ENCODE peak calls at places on chromosomes 7 and 10, in six cellular contexts. A, Q, N, O, P and I are unnamed samples.

GRCh38 chr10:102963237-102963886 is 45.3 kb downstream of the CNNM2 start:
- DNase-seq in A (no peak), Q (no peak), N (no peak), O (no peak), P (no peak), I (no peak)

GRCh38 chr10:107747851-107748250 is 583.3 kb upstream of the SORCS1 start:
- DNase-seq in A (no peak), Q (no peak), N (no peak), O (no peak), P (no peak), I (no peak)

GRCh38 chr7:3095046-3095445 is 51.4 kb upstream of the CARD11 start:
- DNase-seq in A (peak; percentile 61), Q (peak; percentile 38), N (no peak), O (no peak), P (no peak), I (no peak)

GRCh38 chr7:155693826-155694225 is 49.4 kb downstream of the RBM33 start:
- DNase-seq in A (no peak), Q (no peak), N (no peak), O (no peak), P (no peak), I (no peak)

GRCh38 chr10:43674546-43675205 is 26.0 kb upstream of the ZNF32 start:
- DNase-seq in A (no peak), Q (no peak), N (no peak), O (no peak), P (no peak), I (no peak)

GRCh38 chr10:49768329-49768728 is 6.2 kb upstream of the OGDHL start:
- DNase-seq in A (no peak), Q (no peak), N (no peak), O (no peak), P (no peak), I (no peak)

GRCh38 chr7:12930534-12930933 is 243.1 kb downstream of the ARL4A start:
- DNase-seq in A (no peak), Q (no peak), N (no peak), O (no peak), P (no peak), I (no peak)

GRCh38 chr10:77801474-77802238 is 124.9 kb downstream of the DLG5 start:
- DNase-seq in A (peak; percentile 2), Q (peak; percentile 87), N (peak; percentile 9), O (no peak), P (no peak), I (no peak)

GRCh38 chr10:128843972-128844371 is 623.1 kb upstream of the MGMT start:
- DNase-seq in A (no peak), Q (no peak), N (no peak), O (no peak), P (no peak), I (no peak)

GRCh38 chr10:3295501-3296005 is 123.0 kb upstream of the PITRM1 start:
- DNase-seq in A (no peak), Q (no peak), N (no peak), O (no peak), P (no peak), I (no peak)

GRCh38 chr7:77308792-77309191 is 107.4 kb downstream of the GSAP start:
- DNase-seq in A (no peak), Q (no peak), N (no peak), O (no peak), P (no peak), I (peak; percentile 22)

GRCh38 chr7:18958627-18959026 is 158.8 kb downstream of the TWIST1 start:
- DNase-seq in A (no peak), Q (no peak), N (no peak), O (no peak), P (no peak), I (no peak)

GRCh38 chr7:106346167-106346677 is 61.4 kb upstream of the NAMPT start:
- DNase-seq in A (no peak), Q (no peak), N (no peak), O (no peak), P (no peak), I (no peak)

GRCh38 chr10:58755688-58756087 is 243.0 kb downstream of the BICC1 start:
- DNase-seq in A (no peak), Q (peak; percentile 9), N (no peak), O (no peak), P (no peak), I (no peak)

GRCh38 chr7:112292162-112292561 is 85.7 kb downstream of the ZNF277 start:
- DNase-seq in A (no peak), Q (no peak), N (no peak), O (no peak), P (no peak), I (no peak)

GRCh38 chr7:8261711-8262695 is at the start of gene ICA1:
- DNase-seq in A (no peak), Q (peak; percentile 43), N (peak; percentile 68), O (peak; percentile 80), P (peak; percentile 71), I (peak; percentile 93)

GRCh38 chr10:12801214-12802087 is 200.1 kb downstream of the CCDC3 start:
- DNase-seq in A (no peak), Q (no peak), N (no peak), O (no peak), P (no peak), I (no peak)

GRCh38 chr7:112207106-112207592 is 654 bp downstream of the ZNF277 start:
- DNase-seq in A (no peak), Q (no peak), N (no peak), O (no peak), P (no peak), I (no peak)

GRCh38 chr10:101585841-101586240 is 2.2 kb downstream of the POLL start:
- DNase-seq in A (no peak), Q (no peak), N (no peak), O (no peak), P (no peak), I (no peak)

GRCh38 chr10:4663162-4663992 is 162.6 kb upstream of the AKR1E2 start:
- DNase-seq in A (no peak), Q (peak; percentile 41), N (peak; percentile 83), O (peak; percentile 82), P (peak; percentile 33), I (peak; percentile 50)

GRCh38 chr7:137591444-137591843 is 247.9 kb upstream of the PTN start:
- DNase-seq in A (no peak), Q (no peak), N (no peak), O (no peak), P (no peak), I (no peak)

GRCh38 chr10:72085864-72086465 is 2.4 kb downstream of the SPOCK2 start:
- DNase-seq in A (no peak), Q (no peak), N (no peak), O (no peak), P (no peak), I (no peak)

GRCh38 chr10:72084094-72084459 is 4.3 kb downstream of the SPOCK2 start:
- DNase-seq in A (peak; percentile 73), Q (no peak), N (no peak), O (no peak), P (no peak), I (no peak)

GRCh38 chr10:72086466-72087391 is 1.6 kb downstream of the SPOCK2 start:
- DNase-seq in A (peak; percentile 68), Q (peak; percentile 87), N (peak; percentile 48), O (no peak), P (no peak), I (no peak)

GRCh38 chr10:72083234-72084093 is 4.9 kb downstream of the SPOCK2 start:
- DNase-seq in A (no peak), Q (no peak), N (no peak), O (no peak), P (no peak), I (no peak)

DNA sequence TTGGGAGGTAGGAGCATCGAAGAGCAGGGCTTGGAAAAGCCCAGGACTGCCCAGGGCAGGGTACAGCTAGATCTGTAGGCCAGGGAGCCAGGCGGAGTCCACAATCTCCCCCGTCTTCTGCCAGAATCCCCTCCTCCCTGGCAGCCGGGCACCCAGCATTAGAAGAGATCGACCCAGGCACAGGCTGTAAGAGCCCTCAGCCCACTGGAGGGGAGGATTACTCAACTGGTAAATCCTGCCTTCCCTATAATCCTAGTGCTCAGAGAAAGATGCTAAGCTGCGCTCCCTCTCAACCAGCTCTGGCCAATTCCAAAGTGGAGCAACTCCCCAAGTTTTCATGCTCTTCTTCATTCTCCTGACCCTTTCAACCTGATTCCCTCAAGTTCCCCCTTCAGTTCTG is 3.2 kb downstream of the SPOCK2 start:
- DNase-seq in A (no peak), Q (no peak), N (no peak), O (no peak), P (no peak), I (no peak)
- H3K4me1 ChIP-seq in A (peaks cover 81% of the 10 kb centered on the region), Q (peaks cover 37% of the 10 kb centered on the region), N (no peaks in the 10 kb centered on the region), O (peaks cover 5% of the 10 kb centered on the region), P (no peaks in the 10 kb centered on the region), I (no peaks in the 10 kb centered on the region)

DNA sequence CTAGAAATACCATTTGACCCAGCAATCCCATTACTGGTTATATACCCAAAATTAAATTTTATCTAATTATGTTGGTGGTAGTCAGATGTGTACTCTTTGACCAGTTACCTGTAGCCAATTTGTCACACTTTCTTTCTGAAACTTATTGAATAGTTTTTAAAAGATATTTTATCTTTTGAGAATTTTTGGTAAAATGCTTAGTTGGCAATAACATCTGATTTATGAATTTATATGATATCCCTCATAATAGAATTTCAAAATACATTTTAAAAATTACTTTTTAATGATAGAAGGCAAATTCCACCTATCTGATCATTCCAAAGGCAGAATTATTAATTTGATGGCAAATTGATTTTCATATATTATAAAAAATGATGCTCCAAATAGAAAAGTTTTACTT is 569.3 kb downstream of the ATRNL1 start:
- DNase-seq in A (no peak), Q (no peak), N (no peak), O (no peak), P (no peak), I (no peak)
- H3K4me3 ChIP-seq in A (no peak overlapping the region), Q (no peak overlapping the region), N (no peak overlapping the region), O (no peak overlapping the region), P (no peak overlapping the region), I (no peak overlapping the region)

GRCh38 chr7:31553636-31554035 is 39.7 kb downstream of the ITPRID1 start:
- DNase-seq in A (no peak), Q (no peak), N (no peak), O (no peak), P (no peak), I (no peak)

GRCh38 chr7:31550432-31550831 is 36.5 kb downstream of the ITPRID1 start:
- DNase-seq in A (no peak), Q (no peak), N (no peak), O (no peak), P (no peak), I (no peak)

GRCh38 chr7:31545549-31545948 is 31.7 kb downstream of the ITPRID1 start:
- DNase-seq in A (no peak), Q (no peak), N (no peak), O (no peak), P (no peak), I (no peak)

GRCh38 chr7:31549621-31550020 is 35.7 kb downstream of the ITPRID1 start:
- DNase-seq in A (no peak), Q (no peak), N (no peak), O (no peak), P (no peak), I (no peak)
- H3K4me1 ChIP-seq in A (no peaks in the 10 kb centered on the region), Q (no peaks in the 10 kb centered on the region), N (no peaks in the 10 kb centered on the region), O (no peaks in the 10 kb centered on the region), P (no peaks in the 10 kb centered on the region), I (no peaks in the 10 kb centered on the region)

GRCh38 chr7:74061840-74062539 is 21.6 kb upstream of the LIMK1 start:
- DNase-seq in A (peak; percentile 26), Q (peak; percentile 92), N (no peak), O (peak; percentile 89), P (no peak), I (no peak)
- H3K4me3 ChIP-seq in A (no peak overlapping the region), Q (no peak overlapping the region), N (no peak overlapping the region), O (peak overlapping the region; percentile 4), P (no peak overlapping the region), I (no peak overlapping the region)